ENCODE peak calls at places on chromosome 15, in four cellular contexts. E is pulmonary artery endothelial cell, L is T-helper 17 cell, W is AG20443. Q is an unnamed sample.
A peak's percentile ranks its signal among the peaks of the same experiment; 100 is the strongest.

GRCh38 chr15:67194171-67195114 is 60.0 kb downstream of the AAGAB start:
- DNase-seq in E (no peak), L (no peak), W (no peak), Q (no peak)

GRCh38 chr15:49622561-49622960 is 1.7 kb downstream of the DTWD1 start:
- DNase-seq in E (no peak), L (no peak), W (no peak), Q (no peak)

GRCh38 chr15:56835598-56836275 is 82.7 kb upstream of the TCF12 start:
- DNase-seq in E (no peak), L (no peak), W (peak; percentile 13), Q (no peak)

GRCh38 chr15:58957101-58957973 is 23.9 kb upstream of the SLTM start:
- DNase-seq in E (no peak), L (peak; percentile 16), W (peak; percentile 58), Q (no peak)

GRCh38 chr15:77484994-77485393 is 64.3 kb downstream of the HMG20A start:
- DNase-seq in E (no peak), L (no peak), W (no peak), Q (no peak)

GRCh38 chr15:96849501-96849900 is 519.0 kb downstream of the NR2F2 start:
- DNase-seq in E (no peak), L (no peak), W (no peak), Q (no peak)

GRCh38 chr15:41942886-41943285 is 29.5 kb downstream of the EHD4 start:
- DNase-seq in E (no peak), L (no peak), W (no peak), Q (no peak)

GRCh38 chr15:70140543-70141375 is 43.0 kb upstream of the TLE3 start:
- DNase-seq in E (peak; percentile 40), L (peak; percentile 30), W (peak; percentile 37), Q (no peak)

GRCh38 chr15:46685681-46686080 is 1031.6 kb upstream of the SEMA6D start:
- DNase-seq in E (no peak), L (no peak), W (no peak), Q (no peak)

GRCh38 chr15:27692438-27692837 is 406.7 kb downstream of the OCA2 start:
- DNase-seq in E (no peak), L (no peak), W (no peak), Q (no peak)

GRCh38 chr15:29734917-29735572 is 87.2 kb downstream of the TJP1 start:
- DNase-seq in E (no peak), L (no peak), W (no peak), Q (peak; percentile 45)

GRCh38 chr15:39118510-39118909 is 462.4 kb upstream of the THBS1 start:
- DNase-seq in E (peak; percentile 87), L (no peak), W (peak; percentile 76), Q (no peak)

GRCh38 chr15:48653216-48653615 is 7.7 kb upstream of the FBN1 start:
- DNase-seq in E (no peak), L (no peak), W (no peak), Q (no peak)

GRCh38 chr15:90823455-90823974 is 44.9 kb upstream of the FURIN start:
- DNase-seq in E (no peak), L (no peak), W (no peak), Q (no peak)

GRCh38 chr15:56211064-56211463 is 32.6 kb downstream of the RFX7 start:
- DNase-seq in E (no peak), L (no peak), W (no peak), Q (no peak)

GRCh38 chr15:74873756-74874424 is 725 bp upstream of the SCAMP2 start:
- DNase-seq in E (no peak), L (no peak), W (peak; percentile 41), Q (no peak)

GRCh38 chr15:93247466-93248121 is 158.6 kb upstream of the RGMA start:
- DNase-seq in E (no peak), L (no peak), W (no peak), Q (no peak)

GRCh38 chr15:52642386-52643361 is 36.5 kb downstream of the ATOSA start:
- DNase-seq in E (no peak), L (no peak), W (peak; percentile 67), Q (no peak)

GRCh38 chr15:67955256-67955655 is 98.9 kb upstream of the PIAS1 start:
- DNase-seq in E (no peak), L (no peak), W (no peak), Q (no peak)

GRCh38 chr15:74733269-74733668 is 7.9 kb upstream of the CYP1A1 start:
- DNase-seq in E (no peak), L (no peak), W (no peak), Q (no peak)

GRCh38 chr15:25787855-25788521 is 75.1 kb downstream of the ATP10A start:
- DNase-seq in E (no peak), L (no peak), W (peak; percentile 50), Q (no peak)

GRCh38 chr15:57509121-57509520 is 82.6 kb upstream of the MYZAP start:
- DNase-seq in E (no peak), L (no peak), W (peak; percentile 47), Q (peak; percentile 67)

GRCh38 chr15:31403096-31403495 is 76.5 kb downstream of the KLF13 start:
- DNase-seq in E (no peak), L (no peak), W (no peak), Q (no peak)

GRCh38 chr15:64894395-64895056 is 17.2 kb upstream of the ANKDD1A start:
- DNase-seq in E (no peak), L (peak; percentile 73), W (no peak), Q (no peak)

GRCh38 chr15:79901958-79902357 is 5.1 kb upstream of the MTHFS start:
- DNase-seq in E (no peak), L (no peak), W (no peak), Q (no peak)

GRCh38 chr15:81258455-81258854 is 61.8 kb downstream of the IL16 start:
- DNase-seq in E (no peak), L (no peak), W (no peak), Q (no peak)

GRCh38 chr15:22873204-22873701 is 34.8 kb downstream of the NIPA2 start:
- DNase-seq in E (no peak), L (no peak), W (no peak), Q (peak; percentile 74)

GRCh38 chr15:62209322-62209721 is 44.2 kb upstream of the C2CD4B start:
- DNase-seq in E (no peak), L (no peak), W (no peak), Q (no peak)

GRCh38 chr15:76073554-76073953 is 13.8 kb downstream of the TMEM266 start:
- DNase-seq in E (no peak), L (no peak), W (no peak), Q (peak; percentile 61)

GRCh38 chr15:100918690-100919480 is at the start of gene LRRK1:
- DNase-seq in E (no peak), L (no peak), W (peak; percentile 82), Q (no peak)

Q was measured in kidney epithelial cell.